ENCODE peak calls at places on chromosomes 4 and X, in four cellular contexts. Q, F, S and R are unnamed samples.

GRCh38 chrX:10453945-10454344 is 166.4 kb downstream of the MID1 start:
- DNase-seq in Q (no peak), F (no peak), S (no peak), R (no peak)

GRCh38 chrX:119455264-119455663 is 13.0 kb upstream of the SLC25A5 start:
- DNase-seq in Q (no peak), F (no peak), S (no peak), R (no peak)

GRCh38 chr4:71648448-71648847 is 135.4 kb downstream of the GC start:
- DNase-seq in Q (no peak), F (no peak), S (no peak), R (no peak)

GRCh38 chrX:49291615-49292337 is 11.7 kb upstream of the GAGE10 start:
- DNase-seq in Q (peak; percentile 28), F (peak; percentile 69), S (peak; percentile 28), R (peak; percentile 33)

GRCh38 chr4:173807347-173807746 is 277.3 kb upstream of the HAND2 start:
- DNase-seq in Q (no peak), F (no peak), S (peak; percentile 37), R (peak; percentile 7)

GRCh38 chr4:71689822-71690221 is 94.1 kb downstream of the GC start:
- DNase-seq in Q (no peak), F (no peak), S (no peak), R (no peak)

GRCh38 chr4:83282049-83282535 is 2.5 kb downstream of the COQ2 start:
- DNase-seq in Q (no peak), F (peak; percentile 30), S (no peak), R (peak; percentile 10)

GRCh38 chr4:98193459-98194105 is 50.3 kb upstream of the STPG2 start:
- DNase-seq in Q (no peak), F (no peak), S (no peak), R (no peak)

GRCh38 chr4:23728393-23728792 is 161.5 kb downstream of the PPARGC1A start:
- DNase-seq in Q (peak; percentile 5), F (no peak), S (no peak), R (no peak)

GRCh38 chrX:136147320-136147901 is at the start of gene FHL1:
- DNase-seq in Q (no peak), F (peak; percentile 57), S (peak; percentile 30), R (peak; percentile 67)

GRCh38 chr4:10090467-10091250 is 25.9 kb downstream of the WDR1 start:
- DNase-seq in Q (no peak), F (no peak), S (no peak), R (no peak)

GRCh38 chrX:73916931-73917657 is 354.1 kb downstream of the CHIC1 start:
- DNase-seq in Q (no peak), F (no peak), S (no peak), R (no peak)

GRCh38 chr4:135365065-135365464 is 1163.5 kb upstream of the PABPC4L start:
- DNase-seq in Q (no peak), F (no peak), S (no peak), R (no peak)

GRCh38 chr4:112504807-112505206 is 11.2 kb downstream of the NEUROG2 start:
- DNase-seq in Q (no peak), F (no peak), S (no peak), R (no peak)

GRCh38 chrX:45295587-45295986 is 94.9 kb upstream of the DIPK2B start:
- DNase-seq in Q (no peak), F (no peak), S (no peak), R (no peak)

GRCh38 chr4:119113033-119113655 is 22.5 kb upstream of the MYOZ2 start:
- DNase-seq in Q (no peak), F (no peak), S (no peak), R (no peak)

GRCh38 chrX:17007134-17007768 is 60.8 kb downstream of the REPS2 start:
- DNase-seq in Q (no peak), F (no peak), S (no peak), R (no peak)

GRCh38 chr4:140249351-140249750 is 95.4 kb upstream of the MAML3 start:
- DNase-seq in Q (no peak), F (no peak), S (no peak), R (no peak)

GRCh38 chr4:2371765-2372487 is 46.5 kb downstream of the ZFYVE28 start:
- DNase-seq in Q (no peak), F (no peak), S (no peak), R (no peak)

GRCh38 chrX:13763489-13763888 is 28.9 kb downstream of the OFD1 start:
- DNase-seq in Q (no peak), F (peak; percentile 52), S (peak; percentile 21), R (peak; percentile 42)

GRCh38 chr4:13219971-13220370 is 264.2 kb downstream of the RAB28 start:
- DNase-seq in Q (no peak), F (no peak), S (no peak), R (no peak)

GRCh38 chrX:48475295-48475694 is 704 bp upstream of the FTSJ1 start:
- DNase-seq in Q (no peak), F (no peak), S (no peak), R (no peak)

GRCh38 chrX:13658602-13659001 is 5.7 kb downstream of the TCEANC start:
- DNase-seq in Q (no peak), F (no peak), S (no peak), R (peak; percentile 11)

GRCh38 chrX:113400193-113400704 is 559.6 kb upstream of the AMOT start:
- DNase-seq in Q (peak; percentile 38), F (no peak), S (no peak), R (no peak)

GRCh38 chrX:71911731-71912050 is 1.0 kb downstream of the NHSL2 start:
- DNase-seq in Q (no peak), F (no peak), S (no peak), R (no peak)

GRCh38 chrX:17876135-17876534 is 15.0 kb upstream of the RAI2 start:
- DNase-seq in Q (no peak), F (no peak), S (no peak), R (no peak)

GRCh38 chr4:89337678-89338077 is 30.1 kb upstream of the GPRIN3 start:
- DNase-seq in Q (no peak), F (no peak), S (no peak), R (no peak)

GRCh38 chr4:86338521-86338920 is 21.3 kb downstream of the MAPK10 start:
- DNase-seq in Q (no peak), F (no peak), S (no peak), R (no peak)

GRCh38 chrX:39985551-39985950 is 112.2 kb downstream of the BCOR start:
- DNase-seq in Q (no peak), F (no peak), S (no peak), R (no peak)

GRCh38 chr4:74158561-74159396 is 861 bp downstream of the MTHFD2L start:
- DNase-seq in Q (no peak), F (no peak), S (no peak), R (no peak)

GRCh38 chr4:169311643-169312365 is 41.0 kb upstream of the SH3RF1 start:
- DNase-seq in Q (no peak), F (peak; percentile 33), S (no peak), R (peak; percentile 55)

GRCh38 chr4:185469539-185470154 is 1.9 kb downstream of the CCDC110 start:
- DNase-seq in Q (no peak), F (no peak), S (no peak), R (no peak)

GRCh38 chr4:138959421-138959820 is 56.2 kb upstream of the NOCT start:
- DNase-seq in Q (no peak), F (no peak), S (no peak), R (no peak)

GRCh38 chrX:31931225-31931624 is 859.4 kb upstream of the FTHL17 start:
- DNase-seq in Q (no peak), F (no peak), S (no peak), R (no peak)

DNA sequence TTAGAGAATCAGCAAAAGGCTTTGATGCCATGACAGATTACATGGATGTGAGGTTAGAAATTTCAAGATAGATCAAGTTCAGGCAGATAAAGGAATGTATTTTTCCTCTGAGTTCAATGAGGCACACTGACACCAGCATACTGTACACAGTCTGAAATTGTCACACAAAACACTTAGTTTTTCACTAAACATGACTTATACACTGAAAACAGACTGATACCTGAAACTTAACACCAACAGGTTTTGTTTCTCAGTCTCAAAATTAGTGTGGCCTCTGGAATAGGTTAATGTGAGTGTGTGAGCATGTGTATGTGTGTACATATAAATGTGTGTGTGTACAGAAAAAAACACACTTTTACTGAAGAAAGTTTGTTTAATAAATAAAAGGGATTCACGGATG is 129.9 kb upstream of the SLITRK2 start:
- DNase-seq in Q (no peak), F (no peak), S (no peak), R (no peak)
- H3K9me3 ChIP-seq in Q (no peaks in the 10 kb centered on the region), F (no peaks in the 10 kb centered on the region), S (no peaks in the 10 kb centered on the region), R (no peaks in the 10 kb centered on the region)

GRCh38 chr4:47876310-47876709 is 38.1 kb downstream of the NFXL1 start:
- DNase-seq in Q (no peak), F (no peak), S (no peak), R (no peak)

GRCh38 chr4:47879458-47879857 is 34.9 kb downstream of the NFXL1 start:
- DNase-seq in Q (no peak), F (no peak), S (no peak), R (no peak)

GRCh38 chr4:47876784-47877183 is 37.6 kb downstream of the NFXL1 start:
- DNase-seq in Q (no peak), F (no peak), S (no peak), R (no peak)

GRCh38 chr4:47877204-47877603 is 37.2 kb downstream of the NFXL1 start:
- DNase-seq in Q (no peak), F (no peak), S (no peak), R (no peak)

GRCh38 chr4:47882228-47882627 is 32.2 kb downstream of the NFXL1 start:
- DNase-seq in Q (no peak), F (no peak), S (no peak), R (no peak)
- H3K36me3 ChIP-seq in Q (peaks cover 16% of the 10 kb centered on the region), F (peaks cover 84% of the 10 kb centered on the region), S (peaks cover 2% of the 10 kb centered on the region), R (peaks cover 33% of the 10 kb centered on the region)

GRCh38 chr4:19496752-19497151 is 755.0 kb upstream of the SLIT2 start:
- DNase-seq in Q (no peak), F (no peak), S (no peak), R (no peak)

GRCh38 chr4:19492611-19493010 is 759.1 kb upstream of the SLIT2 start:
- DNase-seq in Q (no peak), F (no peak), S (no peak), R (no peak)

GRCh38 chr4:19497692-19498091 is 754.0 kb upstream of the SLIT2 start:
- DNase-seq in Q (no peak), F (no peak), S (no peak), R (no peak)

DNA sequence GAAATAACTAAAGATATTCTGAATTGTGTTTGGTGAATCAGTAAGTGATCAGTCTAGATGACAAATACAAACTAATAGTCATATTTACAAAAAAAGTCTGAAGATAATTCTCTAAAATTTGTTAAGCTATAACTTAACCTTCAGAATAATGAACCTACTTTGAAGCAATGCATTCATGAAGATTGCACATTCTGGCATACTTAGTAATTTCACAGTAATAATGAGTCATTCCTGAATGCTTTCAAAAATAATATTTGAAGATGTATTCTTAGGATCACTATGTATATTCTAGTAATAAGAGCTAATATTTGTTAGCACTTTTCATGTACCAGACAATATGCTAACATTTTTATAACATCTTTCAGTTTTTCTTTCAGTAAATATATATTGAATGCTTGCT is 756.7 kb upstream of the SLIT2 start:
- DNase-seq in Q (no peak), F (no peak), S (no peak), R (no peak)
- H3K9me3 ChIP-seq in Q (no peaks in the 10 kb centered on the region), F (no peaks in the 10 kb centered on the region), S (no peaks in the 10 kb centered on the region), R (no peaks in the 10 kb centered on the region)

DNA sequence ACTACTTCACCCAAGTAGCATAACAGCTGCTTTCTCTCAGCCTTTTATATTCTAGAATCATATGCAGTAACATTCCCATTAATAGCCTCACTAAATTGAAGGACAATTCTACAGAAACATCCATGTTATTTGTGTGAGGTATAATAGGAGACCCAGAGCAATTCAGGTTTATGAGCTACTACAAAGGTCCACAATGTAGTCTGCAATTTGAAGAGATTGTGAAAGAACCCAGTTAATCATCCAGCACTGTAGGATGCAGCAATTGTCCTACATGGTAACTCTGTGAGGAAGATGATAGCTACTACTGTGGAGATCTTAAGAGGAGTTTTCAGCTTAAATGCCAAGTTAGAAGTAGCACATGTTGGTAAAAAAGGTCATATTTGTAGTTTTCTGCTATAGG is 30.8 kb downstream of the TMEM165 start:
- DNase-seq in Q (no peak), F (no peak), S (no peak), R (no peak)
- H3K36me3 ChIP-seq in Q (peaks cover 26% of the 10 kb centered on the region), F (peaks cover 82% of the 10 kb centered on the region), S (no peaks in the 10 kb centered on the region), R (peaks cover 38% of the 10 kb centered on the region)